ENCODE peak calls at places on chromosomes 3 and 15, in five cellular contexts. G is thoracic aorta, C is adrenal gland, K is A549, H is tibial artery. P is an unnamed sample.

GRCh38 chr3:59425371-59425770 is 375.5 kb upstream of the CFAP20DC start:
- DNase-seq in G (no peak), C (no peak), K (no peak), H (no peak), P (no peak)

GRCh38 chr15:74191798-74192197 is 10.8 kb downstream of the STRA6 start:
- DNase-seq in G (no peak), C (no peak), K (no peak), H (no peak), P (no peak)

GRCh38 chr3:194196876-194197275 is 60.9 kb downstream of the HES1 start:
- DNase-seq in G (no peak), C (no peak), K (no peak), H (no peak), P (no peak)

GRCh38 chr15:60708684-60709083 is 229.7 kb upstream of the ICE2 start:
- DNase-seq in G (no peak), C (no peak), K (no peak), H (no peak), P (no peak)

GRCh38 chr3:164418426-164418825 is 659.9 kb downstream of the SI start:
- DNase-seq in G (no peak), C (no peak), K (no peak), H (no peak), P (no peak)

GRCh38 chr3:124628865-124629264 is 101.4 kb upstream of the UMPS start:
- DNase-seq in G (no peak), C (no peak), K (no peak), H (no peak), P (no peak)

GRCh38 chr3:120615863-120616599 is 19.9 kb downstream of the NDUFB4 start:
- DNase-seq in G (no peak), C (peak), K (no peak), H (peak), P (peak)

GRCh38 chr3:185647880-185648210 is 61.8 kb downstream of the SENP2 start:
- DNase-seq in G (no peak), C (no peak), K (no peak), H (no peak), P (no peak)

GRCh38 chr3:9901967-9902366 is 681 bp upstream of the IL17RE start:
- DNase-seq in G (no peak), C (no peak), K (no peak), H (no peak), P (no peak)

GRCh38 chr15:33547876-33548275 is 237.1 kb downstream of the RYR3 start:
- DNase-seq in G (no peak), C (peak), K (no peak), H (peak), P (peak)

GRCh38 chr15:97522362-97522761 is 438.1 kb upstream of the ARRDC4 start:
- DNase-seq in G (no peak), C (no peak), K (no peak), H (no peak), P (peak)

GRCh38 chr3:108202080-108202479 is 20.1 kb downstream of the IFT57 start:
- DNase-seq in G (no peak), C (no peak), K (no peak), H (no peak), P (no peak)

DNA sequence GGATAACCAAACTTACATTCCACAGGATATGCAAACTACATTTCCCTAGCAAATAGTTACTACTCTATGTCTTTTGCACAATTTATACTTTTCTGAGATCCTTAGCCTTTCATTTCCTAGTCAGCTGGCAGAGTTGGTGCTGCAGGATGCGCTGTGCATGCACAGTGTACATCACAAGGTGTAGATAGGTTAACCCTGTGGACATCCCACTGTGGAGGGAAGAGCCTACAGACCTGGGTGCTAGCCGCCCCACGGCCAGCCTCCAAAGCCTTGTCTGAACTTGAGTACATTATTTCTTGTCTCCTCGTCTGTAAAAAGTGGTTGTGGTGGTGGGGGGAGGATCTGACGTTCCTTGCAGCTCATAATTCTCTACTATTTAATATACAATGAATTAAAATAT is 3.5 kb downstream of the TNFSF10 start:
- DNase-seq in G (no peak), C (no peak), K (no peak), H (no peak), P (no peak)
- H3K4me3 ChIP-seq in G (no peak), C (peak), K (no peak), H (no peak), P (peak)

DNA sequence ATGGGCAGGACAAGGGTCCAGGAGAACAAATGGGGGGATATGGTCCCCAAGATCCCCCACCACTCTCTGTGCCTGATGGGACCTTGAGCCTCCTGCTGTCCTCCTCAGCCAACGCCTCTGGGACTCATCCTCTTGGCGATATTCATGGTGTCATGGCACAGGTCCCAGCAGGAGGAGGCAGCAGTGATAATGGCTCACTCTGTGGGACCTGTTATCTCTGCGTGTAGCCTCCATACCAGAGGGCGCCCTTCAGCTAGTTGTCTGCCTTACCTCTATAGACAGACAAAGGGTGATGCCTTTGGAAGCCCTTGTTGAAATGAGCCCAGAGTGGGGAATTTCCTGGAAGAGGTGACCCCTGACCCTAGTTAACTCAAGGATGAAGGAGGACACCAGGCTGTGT is 7.4 kb downstream of the ZBTB47 start:
- DNase-seq in G (no peak), C (peak), K (no peak), H (no peak), P (no peak)
- TF ChIP-seq CTCF in G (no peak), C (no peak), K (no peak), H (no peak), P (no peak)

GRCh38 chr15:78638658-78639314 is 2.2 kb downstream of the CHRNB4 start:
- DNase-seq in G (no peak), C (peak), K (peak), H (no peak), P (peak)

GRCh38 chr15:78641876-78642275 is 866 bp upstream of the CHRNB4 start:
- DNase-seq in G (no peak), C (no peak), K (no peak), H (no peak), P (no peak)

GRCh38 chr15:78640527-78640839 is 527 bp downstream of the CHRNB4 start:
- DNase-seq in G (no peak), C (no peak), K (no peak), H (no peak), P (no peak)

GRCh38 chr15:78642341-78642740 is 1.3 kb upstream of the CHRNB4 start:
- DNase-seq in G (no peak), C (no peak), K (no peak), H (no peak), P (no peak)

GRCh38 chr15:78640840-78641733 is at the start of gene CHRNB4:
- DNase-seq in G (no peak), C (peak), K (peak), H (no peak), P (no peak)
- H3K4me3 ChIP-seq in G (peak), C (peak), K (peak), H (peak), P (peak)

GRCh38 chr15:57537072-57537471 is 54.6 kb upstream of the MYZAP start:
- DNase-seq in G (peak), C (peak), K (no peak), H (peak), P (peak)
- TF ChIP-seq CTCF in G (peak), C (peak), K (no peak), H (peak), P (no peak)

GRCh38 chr3:102074951-102075350 is 225.6 kb downstream of the NFKBIZ start:
- DNase-seq in G (no peak), C (no peak), K (no peak), H (no peak), P (no peak)
- H3K4me3 ChIP-seq in G (no peak), C (no peak), K (no peak), H (no peak), P (no peak)

GRCh38 chr3:129026728-129027543 is 25.8 kb downstream of the EFCC1 start:
- DNase-seq in G (peak), C (peak), K (peak), H (peak), P (peak)
- TF ChIP-seq CTCF in G (peak), C (peak), K (peak), H (peak), P (peak)

GRCh38 chr15:37081985-37082384 is 18.4 kb downstream of the MEIS2 start:
- DNase-seq in G (no peak), C (no peak), K (no peak), H (no peak), P (no peak)
- H3K4me3 ChIP-seq in G (no peak), C (no peak), K (no peak), H (no peak), P (no peak)

P was measured in psoas muscle.